ENCODE peak calls at places on chromosome 16, in nine cellular contexts. Q, A, F, D, Z, Y, P, M and K are unnamed samples.

GRCh38 chr16:70157105-70157476 is 16.5 kb upstream of the CLEC18C start:
- DNase-seq in P (no peak), A (no peak), Z (no peak), Y (peak; percentile 45), F (no peak), D (no peak), Q (no peak), M (no peak), K (no peak)

GRCh38 chr16:82796047-82796446 is 169.3 kb downstream of the CDH13 start:
- DNase-seq in Z (no peak), F (no peak), Y (no peak), M (no peak), D (no peak), P (no peak), A (no peak), Q (no peak), K (no peak)

GRCh38 chr16:53908731-53909130 is 204.8 kb downstream of the FTO start:
- DNase-seq in D (no peak), F (no peak), A (no peak), Z (no peak), M (no peak), Q (no peak), P (no peak), Y (no peak), K (no peak)

GRCh38 chr16:52251495-52251894 is 295.4 kb downstream of the TOX3 start:
- DNase-seq in F (no peak), M (no peak), Y (no peak), A (no peak), Q (no peak), Z (no peak), D (no peak), P (no peak), K (no peak)

GRCh38 chr16:3963203-3963602 is 82.7 kb upstream of the CREBBP start:
- DNase-seq in Y (no peak), M (no peak), Q (no peak), P (no peak), D (no peak), Z (no peak), A (no peak), F (no peak), K (no peak)

GRCh38 chr16:23578096-23578830 is 17.9 kb downstream of the NDUFAB1 start:
- DNase-seq in Z (peak; percentile 18), A (no peak), Y (no peak), Q (no peak), P (no peak), D (no peak), F (no peak), M (no peak), K (no peak)

GRCh38 chr16:69319826-69320730 is 8.9 kb downstream of the VPS4A start:
- DNase-seq in F (no peak), P (no peak), A (peak; percentile 12), D (no peak), Z (peak; percentile 55), Y (no peak), M (no peak), Q (no peak), K (peak; percentile 31)

GRCh38 chr16:88534731-88535141 is 35.5 kb upstream of the ZC3H18 start:
- DNase-seq in Q (no peak), P (no peak), Y (peak; percentile 67), F (no peak), Z (no peak), A (no peak), D (no peak), M (no peak), K (no peak)

GRCh38 chr16:16007743-16008111 is 58.3 kb downstream of the ABCC1 start:
- DNase-seq in M (no peak), Y (no peak), Z (no peak), D (no peak), A (no peak), Q (no peak), F (no peak), P (no peak), K (no peak)

GRCh38 chr16:77499373-77500285 is 64.8 kb upstream of the ADAMTS18 start:
- DNase-seq in Z (peak; percentile 76), D (peak; percentile 29), F (no peak), A (peak; percentile 62), M (no peak), P (no peak), Y (no peak), Q (no peak), K (no peak)

GRCh38 chr16:7025616-7026190 is 306.9 kb upstream of the RBFOX1 start:
- DNase-seq in P (peak; percentile 65), M (peak; percentile 46), Z (peak; percentile 68), F (no peak), Q (peak; percentile 27), Y (peak; percentile 85), A (peak; percentile 39), D (peak; percentile 60), K (peak; percentile 83)

GRCh38 chr16:75254359-75254837 is 3.0 kb upstream of the BCAR1 start:
- DNase-seq in Z (peak; percentile 66), A (no peak), P (no peak), M (no peak), D (peak; percentile 24), Q (no peak), F (no peak), Y (no peak), K (no peak)

GRCh38 chr16:29834079-29834478 is 13.8 kb downstream of the MVP start:
- DNase-seq in Z (no peak), A (no peak), Y (no peak), Q (no peak), F (no peak), P (no peak), M (no peak), D (no peak), K (no peak)

GRCh38 chr16:29830774-29831173 is 10.5 kb downstream of the MVP start:
- DNase-seq in M (no peak), Z (no peak), Y (no peak), F (no peak), Q (no peak), P (no peak), D (no peak), A (no peak), K (no peak)

GRCh38 chr16:29836623-29837022 is 16.4 kb downstream of the MVP start:
- DNase-seq in Q (no peak), M (no peak), Z (no peak), Y (no peak), F (no peak), A (no peak), P (no peak), D (no peak), K (no peak)

GRCh38 chr16:29835926-29836325 is 15.7 kb downstream of the MVP start:
- DNase-seq in D (no peak), Q (no peak), M (no peak), Y (no peak), F (no peak), P (no peak), A (no peak), Z (no peak), K (no peak)

DNA sequence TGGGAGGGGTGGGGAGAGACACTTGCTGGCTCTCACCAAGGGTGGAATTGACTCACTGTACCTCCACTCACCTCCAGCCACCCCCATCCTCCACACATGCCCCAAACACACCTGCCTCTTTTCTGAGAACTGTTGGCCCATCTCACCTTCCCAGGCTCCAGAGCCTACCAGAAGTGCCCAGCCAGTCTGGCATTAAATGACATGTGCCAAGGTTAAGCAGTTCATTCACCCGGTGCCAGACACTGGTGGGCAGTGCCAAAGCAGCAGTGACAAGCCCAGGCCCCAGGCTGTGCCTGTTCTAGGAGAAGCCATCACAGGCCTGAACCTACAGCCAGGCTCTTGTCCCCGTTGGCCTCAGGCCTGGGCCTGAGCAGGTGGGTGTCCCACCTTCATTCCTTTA is 11.2 kb downstream of the MVP start:
- DNase-seq in Q (no peak), P (no peak), M (no peak), Y (peak; percentile 77), D (peak; percentile 35), F (no peak), Z (no peak), A (no peak), K (no peak)
- H3K27me3 ChIP-seq in Q (no peaks in the 10 kb centered on the region), P (no peaks in the 10 kb centered on the region), M (no peaks in the 10 kb centered on the region), Y (no peaks in the 10 kb centered on the region), D (no peaks in the 10 kb centered on the region), F (no peaks in the 10 kb centered on the region), Z (no peaks in the 10 kb centered on the region), A (no peaks in the 10 kb centered on the region), K (no peaks in the 10 kb centered on the region)

DNA sequence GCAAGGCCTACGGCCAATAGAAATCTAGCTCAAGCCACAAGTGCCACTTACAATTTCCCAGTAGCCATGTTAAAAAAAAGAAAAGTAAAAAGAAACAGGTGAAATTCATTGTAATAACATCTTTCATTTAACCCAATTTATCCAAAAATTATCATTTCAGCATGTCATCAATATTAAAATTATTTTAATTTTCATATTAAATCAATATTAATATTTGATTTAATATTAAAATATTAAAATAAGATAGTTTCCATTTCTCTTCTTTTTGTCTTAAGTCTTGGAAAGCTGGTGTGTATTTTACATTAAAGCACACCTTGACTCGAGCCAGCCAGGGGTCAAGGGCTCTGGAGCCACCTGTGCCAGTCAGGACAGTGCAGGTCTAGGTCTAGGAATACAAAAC is 12.7 kb upstream of the C16orf74 start:
- DNase-seq in Z (no peak), D (no peak), P (no peak), Q (no peak), Y (no peak), A (no peak), M (no peak), F (no peak), K (no peak)
- H3K27me3 ChIP-seq in Z (peaks cover 19% of the 10 kb centered on the region), D (peaks cover 7% of the 10 kb centered on the region), P (no peaks in the 10 kb centered on the region), Q (no peaks in the 10 kb centered on the region), Y (no peaks in the 10 kb centered on the region), A (peaks cover 44% of the 10 kb centered on the region), M (peaks cover 8% of the 10 kb centered on the region), F (no peaks in the 10 kb centered on the region), K (no peaks in the 10 kb centered on the region)

DNA sequence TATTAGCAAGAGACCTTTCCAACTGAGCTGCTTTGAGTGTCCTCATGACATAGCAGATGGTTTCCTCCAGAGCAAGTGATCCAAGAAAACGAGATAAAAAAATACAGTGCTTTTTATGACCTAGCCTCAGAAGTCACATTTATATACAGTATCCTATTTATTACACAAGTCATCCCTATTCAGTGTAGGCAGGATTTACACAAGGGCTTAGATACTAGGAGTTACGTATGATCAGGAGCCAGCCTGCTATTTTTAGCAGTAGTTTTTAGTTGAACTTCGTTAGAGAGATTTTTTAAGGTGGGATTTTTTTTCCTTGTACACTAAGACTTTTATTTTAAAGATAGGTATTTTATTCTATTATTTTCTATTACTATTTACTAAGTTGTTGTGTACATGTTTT is 58.4 kb downstream of the PHKB start:
- DNase-seq in F (no peak), Y (no peak), D (no peak), M (no peak), Z (no peak), A (no peak), Q (no peak), P (no peak), K (no peak)
- H3K27me3 ChIP-seq in F (no peaks in the 10 kb centered on the region), Y (no peaks in the 10 kb centered on the region), D (no peaks in the 10 kb centered on the region), M (no peaks in the 10 kb centered on the region), Z (no peaks in the 10 kb centered on the region), A (no peaks in the 10 kb centered on the region), Q (no peaks in the 10 kb centered on the region), P (no peaks in the 10 kb centered on the region), K (no peaks in the 10 kb centered on the region)

DNA sequence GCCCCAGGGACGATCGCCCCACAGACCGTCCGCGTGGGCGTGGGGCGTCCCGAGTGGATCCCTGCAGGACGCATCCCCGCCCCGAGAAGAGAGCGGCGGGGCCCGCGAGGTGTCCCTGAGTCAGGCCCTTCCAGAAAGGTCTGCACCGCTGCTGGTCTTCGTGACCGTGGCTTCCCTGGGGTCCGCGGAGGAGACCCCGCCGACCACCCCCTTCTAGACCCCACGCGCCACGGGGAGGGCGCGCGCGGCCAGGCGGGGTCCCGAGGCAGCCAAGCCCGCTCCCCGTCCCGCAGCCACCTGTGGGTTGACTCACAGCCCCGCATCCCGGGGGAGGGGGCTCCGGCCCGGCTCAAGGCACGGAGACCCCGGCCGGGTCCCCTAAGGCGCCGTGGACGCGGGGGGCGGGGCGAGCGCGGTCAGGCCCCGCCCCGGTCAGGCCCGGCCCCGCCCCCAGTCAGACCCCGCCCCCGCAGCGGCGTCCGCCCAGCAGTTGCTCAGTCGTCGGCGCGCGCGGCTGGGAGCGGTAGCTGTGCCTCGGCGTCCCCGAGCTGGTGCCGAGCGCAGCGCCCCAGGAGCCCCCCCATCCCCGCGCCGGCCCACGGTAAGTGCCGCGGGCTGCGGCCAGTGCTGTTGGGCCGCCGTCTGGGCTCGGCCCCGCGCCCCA is at the start of gene BAIAP3:
- DNase-seq in A (no peak), D (no peak), F (no peak), M (peak; percentile 59), Q (no peak), Z (no peak), P (no peak), Y (peak; percentile 86), K (peak; percentile 40)
- H3K27me3 ChIP-seq in A (peaks cover 86% of the 10 kb centered on the region), D (peaks cover 26% of the 10 kb centered on the region), F (peaks cover 31% of the 10 kb centered on the region), M (peaks cover 53% of the 10 kb centered on the region), Q (peaks cover 13% of the 10 kb centered on the region), Z (peaks cover 63% of the 10 kb centered on the region), P (peaks cover 37% of the 10 kb centered on the region), Y (no peaks in the 10 kb centered on the region), K (no peaks in the 10 kb centered on the region)